ENCODE peak calls at places on chromosome 20, in four cellular contexts. One of them, this sample, is unnamed. For H3K79me1, the result is how much of the 10 kb centered on the place peaks cover.

GRCh38 chr20:19995220-19995863 is 21.8 kb upstream of the NAA20 start:
- DNase-seq in mesendoderm: peak
- DNase-seq in neuronal stem cell: no peak
- DNase-seq in IMR-90: peak
- DNase-seq in this sample: no peak

GRCh38 chr20:8740265-8740664 is 328.6 kb upstream of the PLCB4 start:
- DNase-seq in IMR-90: no peak
- DNase-seq in neuronal stem cell: no peak
- DNase-seq in mesendoderm: no peak
- DNase-seq in this sample: no peak

GRCh38 chr20:56465997-56466396 is 2.4 kb upstream of the RTF2 start:
- DNase-seq in neuronal stem cell: no peak
- DNase-seq in IMR-90: no peak
- DNase-seq in mesendoderm: no peak
- DNase-seq in this sample: no peak

GRCh38 chr20:61761453-61762207 is 304.1 kb downstream of the TAF4 start:
- DNase-seq in neuronal stem cell: no peak
- DNase-seq in mesendoderm: no peak
- DNase-seq in IMR-90: no peak
- DNase-seq in this sample: no peak

GRCh38 chr20:23753194-23753548 is 2.4 kb upstream of the CST1 start:
- DNase-seq in IMR-90: no peak
- DNase-seq in mesendoderm: no peak
- DNase-seq in neuronal stem cell: no peak
- DNase-seq in this sample: no peak

GRCh38 chr20:44629017-44629385 is 22.5 kb downstream of the ADA start:
- DNase-seq in IMR-90: no peak
- DNase-seq in mesendoderm: no peak
- DNase-seq in neuronal stem cell: no peak
- DNase-seq in this sample: no peak

GRCh38 chr20:32386091-32386490 is 28.0 kb downstream of the ASXL1 start:
- DNase-seq in neuronal stem cell: no peak
- DNase-seq in mesendoderm: no peak
- DNase-seq in IMR-90: no peak
- DNase-seq in this sample: no peak

GRCh38 chr20:10328897-10329255 is 105.1 kb downstream of the MKKS start:
- DNase-seq in neuronal stem cell: no peak
- DNase-seq in mesendoderm: no peak
- DNase-seq in IMR-90: no peak
- DNase-seq in this sample: no peak

GRCh38 chr20:42565106-42565990 is 624.4 kb downstream of the PTPRT start:
- DNase-seq in neuronal stem cell: no peak
- DNase-seq in mesendoderm: no peak
- DNase-seq in IMR-90: no peak
- DNase-seq in this sample: no peak

GRCh38 chr20:57275334-57275733 is 8.9 kb upstream of the BMP7 start:
- DNase-seq in mesendoderm: no peak
- DNase-seq in neuronal stem cell: no peak
- DNase-seq in IMR-90: no peak
- DNase-seq in this sample: no peak

GRCh38 chr20:9627219-9627618 is 112.8 kb downstream of the LAMP5 start:
- DNase-seq in neuronal stem cell: no peak
- DNase-seq in mesendoderm: no peak
- DNase-seq in IMR-90: no peak
- DNase-seq in this sample: peak

GRCh38 chr20:33644313-33645071 is 17.6 kb upstream of the C20orf144 start:
- DNase-seq in neuronal stem cell: no peak
- DNase-seq in IMR-90: no peak
- DNase-seq in mesendoderm: no peak
- DNase-seq in this sample: no peak

GRCh38 chr20:24357169-24357568 is 112.3 kb upstream of the SYNDIG1 start:
- DNase-seq in mesendoderm: no peak
- DNase-seq in neuronal stem cell: no peak
- DNase-seq in IMR-90: no peak
- DNase-seq in this sample: no peak

GRCh38 chr20:46112430-46113020 is 5.6 kb upstream of the CD40 start:
- DNase-seq in neuronal stem cell: no peak
- DNase-seq in mesendoderm: no peak
- DNase-seq in IMR-90: no peak
- DNase-seq in this sample: no peak

GRCh38 chr20:45345104-45345936 is 2.9 kb downstream of the SDC4 start:
- DNase-seq in neuronal stem cell: no peak
- DNase-seq in IMR-90: no peak
- DNase-seq in mesendoderm: no peak
- DNase-seq in this sample: no peak

GRCh38 chr20:45329497-45330319 is 18.5 kb downstream of the SDC4 start:
- DNase-seq in mesendoderm: no peak
- DNase-seq in neuronal stem cell: no peak
- DNase-seq in IMR-90: no peak
- DNase-seq in this sample: no peak

GRCh38 chr20:53884859-53885654 is 185.3 kb downstream of the BCAS1 start:
- DNase-seq in IMR-90: no peak
- DNase-seq in neuronal stem cell: no peak
- DNase-seq in mesendoderm: peak
- DNase-seq in this sample: no peak

GRCh38 chr20:62141397-62142251 is 1.6 kb downstream of the PSMA7 start:
- DNase-seq in neuronal stem cell: no peak
- DNase-seq in IMR-90: peak
- DNase-seq in mesendoderm: peak
- DNase-seq in this sample: no peak

GRCh38 chr20:16709017-16709416 is 20.8 kb upstream of the SNRPB2 start:
- DNase-seq in neuronal stem cell: no peak
- DNase-seq in mesendoderm: no peak
- DNase-seq in IMR-90: no peak
- DNase-seq in this sample: no peak

GRCh38 chr20:13546497-13547131 is 92.1 kb downstream of the TASP1 start:
- DNase-seq in IMR-90: peak
- DNase-seq in mesendoderm: peak
- DNase-seq in neuronal stem cell: peak
- DNase-seq in this sample: peak

GRCh38 chr20:45341939-45342862 is 6.0 kb downstream of the SDC4 start:
- DNase-seq in mesendoderm: peak
- DNase-seq in neuronal stem cell: no peak
- DNase-seq in IMR-90: peak
- DNase-seq in this sample: peak

GRCh38 chr20:14883324-14883723 is 545.9 kb upstream of the FLRT3 start:
- DNase-seq in IMR-90: no peak
- DNase-seq in mesendoderm: no peak
- DNase-seq in neuronal stem cell: no peak
- DNase-seq in this sample: no peak

GRCh38 chr20:43914697-43915208 is at the start of gene TOX2:
- DNase-seq in neuronal stem cell: no peak
- DNase-seq in mesendoderm: peak
- DNase-seq in IMR-90: no peak
- DNase-seq in this sample: peak

GRCh38 chr20:24909086-24909780 is 39.8 kb upstream of the CST7 start:
- DNase-seq in mesendoderm: no peak
- DNase-seq in IMR-90: no peak
- DNase-seq in neuronal stem cell: no peak
- DNase-seq in this sample: no peak

GRCh38 chr20:43444107-43444506 is 13.6 kb upstream of the SRSF6 start:
- DNase-seq in mesendoderm: peak
- DNase-seq in IMR-90: no peak
- DNase-seq in neuronal stem cell: no peak
- DNase-seq in this sample: peak

GRCh38 chr20:20184149-20184548 is 131.8 kb downstream of the CFAP61 start:
- DNase-seq in IMR-90: no peak
- DNase-seq in neuronal stem cell: no peak
- DNase-seq in mesendoderm: no peak
- DNase-seq in this sample: no peak

GRCh38 chr20:48411265-48411664 is 416.5 kb downstream of the PREX1 start:
- DNase-seq in IMR-90: no peak
- DNase-seq in mesendoderm: no peak
- DNase-seq in neuronal stem cell: no peak
- DNase-seq in this sample: no peak

GRCh38 chr20:5751856-5752255 is 1.7 kb downstream of the SHLD1 start:
- DNase-seq in IMR-90: no peak
- DNase-seq in neuronal stem cell: no peak
- DNase-seq in mesendoderm: peak
- DNase-seq in this sample: no peak

GRCh38 chr20:4998160-4998651 is 3.1 kb downstream of the SLC23A2 start:
- DNase-seq in IMR-90: no peak
- DNase-seq in mesendoderm: peak
- DNase-seq in neuronal stem cell: no peak
- DNase-seq in this sample: no peak

GRCh38 chr20:6711950-6712634 is 55.4 kb upstream of the BMP2 start:
- DNase-seq in neuronal stem cell: no peak
- DNase-seq in IMR-90: no peak
- DNase-seq in mesendoderm: no peak
- DNase-seq in this sample: no peak

GRCh38 chr20:1479831-1480595 is 11.2 kb downstream of the SIRPB2 start:
- DNase-seq in mesendoderm: peak
- DNase-seq in IMR-90: no peak
- DNase-seq in neuronal stem cell: no peak
- DNase-seq in this sample: no peak

GRCh38 chr20:35953411-35954199 is 697 bp downstream of the SCAND1 start:
- DNase-seq in mesendoderm: peak
- DNase-seq in IMR-90: peak
- DNase-seq in neuronal stem cell: no peak
- DNase-seq in this sample: peak

GRCh38 chr20:1665345-1665744 is 7.8 kb upstream of the SIRPG start:
- DNase-seq in IMR-90: no peak
- DNase-seq in mesendoderm: no peak
- DNase-seq in neuronal stem cell: no peak
- DNase-seq in this sample: no peak

GRCh38 chr20:17555106-17555505 is 14.8 kb upstream of the DSTN start:
- DNase-seq in neuronal stem cell: no peak
- DNase-seq in IMR-90: no peak
- DNase-seq in mesendoderm: no peak
- DNase-seq in this sample: no peak

GRCh38 chr20:3553663-3554062 is 82.8 kb downstream of the ATRN start:
- DNase-seq in neuronal stem cell: no peak
- DNase-seq in mesendoderm: no peak
- DNase-seq in IMR-90: no peak
- DNase-seq in this sample: no peak

GRCh38 chr20:60478533-60478932 is 520.3 kb downstream of the CDH26 start:
- DNase-seq in neuronal stem cell: no peak
- DNase-seq in mesendoderm: no peak
- DNase-seq in IMR-90: no peak
- DNase-seq in this sample: no peak
- H3K27ac ChIP-seq in neuronal stem cell: no peak
- H3K27ac ChIP-seq in mesendoderm: no peak
- H3K27ac ChIP-seq in IMR-90: no peak
- H3K27ac ChIP-seq in this sample: no peak

GRCh38 chr20:38433304-38433972 is 1.7 kb downstream of the SNHG17 start:
- DNase-seq in neuronal stem cell: no peak
- DNase-seq in IMR-90: no peak
- DNase-seq in mesendoderm: no peak
- DNase-seq in this sample: no peak

GRCh38 chr20:38434770-38435554 is at the start of gene SNHG17:
- DNase-seq in mesendoderm: peak
- DNase-seq in neuronal stem cell: peak
- DNase-seq in IMR-90: peak
- DNase-seq in this sample: peak

GRCh38 chr20:38430679-38431325 is 4.3 kb downstream of the SNHG17 start:
- DNase-seq in neuronal stem cell: no peak
- DNase-seq in mesendoderm: no peak
- DNase-seq in IMR-90: peak
- DNase-seq in this sample: no peak

GRCh38 chr20:38434310-38434741 is 802 bp downstream of the SNHG17 start:
- DNase-seq in IMR-90: peak
- DNase-seq in mesendoderm: peak
- DNase-seq in neuronal stem cell: no peak
- DNase-seq in this sample: no peak

DNA sequence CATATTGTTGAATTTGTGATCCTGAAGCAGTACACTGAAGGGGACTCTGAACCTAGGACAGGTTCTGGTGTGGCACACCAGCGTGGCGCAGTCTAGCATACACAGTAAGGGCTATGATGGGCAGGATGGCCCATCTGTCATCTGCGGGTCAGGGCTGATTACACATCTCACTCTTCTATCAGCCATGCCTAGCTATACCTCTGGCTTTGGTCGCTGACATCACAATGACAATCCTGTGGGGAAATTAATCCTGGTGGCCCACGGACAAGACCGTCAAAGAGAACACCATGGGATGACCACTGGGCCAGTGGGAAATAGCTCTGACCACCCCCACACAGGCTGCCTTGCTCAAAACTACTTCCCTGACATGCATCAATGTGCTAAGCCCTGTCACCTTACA is 2.8 kb downstream of the SNHG17 start:
- DNase-seq in neuronal stem cell: no peak
- DNase-seq in IMR-90: no peak
- DNase-seq in mesendoderm: no peak
- DNase-seq in this sample: no peak
- H3K4ac ChIP-seq in neuronal stem cell: no peak
- H3K4ac ChIP-seq in IMR-90: no peak
- H3K4ac ChIP-seq in mesendoderm: no peak
- H3K4ac ChIP-seq in this sample: no peak

DNA sequence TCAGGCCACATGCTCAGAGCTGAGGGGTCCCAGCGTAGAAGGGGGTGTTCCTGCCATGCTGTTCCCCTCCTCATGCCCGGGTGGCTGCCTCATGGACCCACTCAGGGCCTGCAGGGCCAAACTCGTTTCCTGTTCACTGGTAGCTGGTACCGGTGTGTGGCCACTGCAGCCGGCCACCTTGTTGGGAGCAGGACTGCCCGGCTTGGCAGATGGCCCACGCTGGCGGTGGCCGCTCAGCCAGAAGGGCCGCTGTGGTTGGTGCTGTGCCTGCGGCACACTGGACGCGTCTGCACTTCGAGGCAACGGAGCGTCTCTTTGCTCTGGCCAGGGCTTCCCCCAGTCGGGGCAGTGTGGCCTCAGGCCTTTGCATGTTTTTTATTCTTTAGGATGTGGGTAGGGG is 10.0 kb upstream of the COL20A1 start:
- DNase-seq in mesendoderm: no peak
- DNase-seq in neuronal stem cell: no peak
- DNase-seq in IMR-90: no peak
- DNase-seq in this sample: no peak
- H3K79me1 ChIP-seq in mesendoderm: under half
- H3K79me1 ChIP-seq in neuronal stem cell: under half
- H3K79me1 ChIP-seq in IMR-90: under half
- H3K79me1 ChIP-seq in this sample: under half

GRCh38 chr20:34916774-34917354 is 38.7 kb downstream of the GSS start:
- DNase-seq in neuronal stem cell: no peak
- DNase-seq in IMR-90: no peak
- DNase-seq in mesendoderm: no peak
- DNase-seq in this sample: no peak
- H3K27ac ChIP-seq in neuronal stem cell: no peak
- H3K27ac ChIP-seq in IMR-90: no peak
- H3K27ac ChIP-seq in mesendoderm: no peak
- H3K27ac ChIP-seq in this sample: no peak

GRCh38 chr20:50140339-50140859 is 13.1 kb downstream of the PEDS1 start:
- DNase-seq in IMR-90: no peak
- DNase-seq in mesendoderm: no peak
- DNase-seq in neuronal stem cell: no peak
- DNase-seq in this sample: no peak

GRCh38 chr20:50136822-50137599 is 16.5 kb downstream of the PEDS1 start:
- DNase-seq in mesendoderm: no peak
- DNase-seq in IMR-90: peak
- DNase-seq in neuronal stem cell: no peak
- DNase-seq in this sample: no peak

GRCh38 chr20:50141018-50141675 is 12.4 kb downstream of the PEDS1 start:
- DNase-seq in mesendoderm: no peak
- DNase-seq in neuronal stem cell: no peak
- DNase-seq in IMR-90: no peak
- DNase-seq in this sample: no peak

GRCh38 chr20:50138120-50138478 is 15.4 kb downstream of the PEDS1 start:
- DNase-seq in neuronal stem cell: no peak
- DNase-seq in IMR-90: no peak
- DNase-seq in mesendoderm: no peak
- DNase-seq in this sample: no peak

GRCh38 chr20:50138479-50139393 is 14.8 kb downstream of the PEDS1 start:
- DNase-seq in mesendoderm: no peak
- DNase-seq in IMR-90: no peak
- DNase-seq in neuronal stem cell: no peak
- DNase-seq in this sample: peak
- H3K4ac ChIP-seq in mesendoderm: no peak
- H3K4ac ChIP-seq in IMR-90: no peak
- H3K4ac ChIP-seq in neuronal stem cell: no peak
- H3K4ac ChIP-seq in this sample: no peak

This sample was measured in H9.